ENCODE peak calls at places on chromosome 9, in six cellular contexts. One of them, this sample, is unnamed.

GRCh38 chr9:130089141-130089540 is 35.4 kb downstream of the GPR107 start:
- DNase-seq in MCF 10A: no peak
- DNase-seq in H9: no peak
- DNase-seq in PC-3: no peak
- DNase-seq in neural progenitor cell: no peak
- DNase-seq in CD8-positive, alpha-beta T cell: no peak
- DNase-seq in this sample: no peak

GRCh38 chr9:32304495-32304894 is 79.9 kb upstream of the ACO1 start:
- DNase-seq in MCF 10A: no peak
- DNase-seq in H9: no peak
- DNase-seq in PC-3: no peak
- DNase-seq in neural progenitor cell: no peak
- DNase-seq in CD8-positive, alpha-beta T cell: no peak
- DNase-seq in this sample: no peak

GRCh38 chr9:115121140-115121710 is 3.3 kb upstream of the TNC start:
- DNase-seq in MCF 10A: no peak
- DNase-seq in H9: no peak
- DNase-seq in PC-3: peak; percentile 85
- DNase-seq in neural progenitor cell: no peak
- DNase-seq in CD8-positive, alpha-beta T cell: no peak
- DNase-seq in this sample: no peak

GRCh38 chr9:122277285-122277897 is 12.7 kb downstream of the MRRF start:
- DNase-seq in MCF 10A: no peak
- DNase-seq in H9: no peak
- DNase-seq in PC-3: no peak
- DNase-seq in neural progenitor cell: no peak
- DNase-seq in CD8-positive, alpha-beta T cell: no peak
- DNase-seq in this sample: no peak

GRCh38 chr9:8071445-8071798 is 271.8 kb upstream of the DMAC1 start:
- DNase-seq in MCF 10A: no peak
- DNase-seq in H9: no peak
- DNase-seq in PC-3: no peak
- DNase-seq in neural progenitor cell: no peak
- DNase-seq in CD8-positive, alpha-beta T cell: no peak
- DNase-seq in this sample: no peak

GRCh38 chr9:119453980-119454379 is 84.7 kb upstream of the BRINP1 start:
- DNase-seq in MCF 10A: peak; percentile 78
- DNase-seq in H9: no peak
- DNase-seq in PC-3: no peak
- DNase-seq in neural progenitor cell: no peak
- DNase-seq in CD8-positive, alpha-beta T cell: no peak
- DNase-seq in this sample: no peak

GRCh38 chr9:83234541-83234940 is 171.6 kb upstream of the RASEF start:
- DNase-seq in MCF 10A: peak; percentile 23
- DNase-seq in H9: no peak
- DNase-seq in PC-3: no peak
- DNase-seq in neural progenitor cell: no peak
- DNase-seq in CD8-positive, alpha-beta T cell: no peak
- DNase-seq in this sample: no peak

GRCh38 chr9:79254900-79255651 is 316.7 kb upstream of the TLE4 start:
- DNase-seq in MCF 10A: peak; percentile 33
- DNase-seq in H9: peak; percentile 44
- DNase-seq in PC-3: peak; percentile 29
- DNase-seq in neural progenitor cell: peak; percentile 61
- DNase-seq in CD8-positive, alpha-beta T cell: no peak
- DNase-seq in this sample: no peak

GRCh38 chr9:63816742-63817621 is 1468.0 kb downstream of the FOXD4L5 start:
- DNase-seq in MCF 10A: peak; percentile 85
- DNase-seq in H9: peak; percentile 99
- DNase-seq in PC-3: peak; percentile 72
- DNase-seq in neural progenitor cell: peak; percentile 95
- DNase-seq in CD8-positive, alpha-beta T cell: peak; percentile 76
- DNase-seq in this sample: peak; percentile 63

GRCh38 chr9:81687521-81688261 is 1.7 kb downstream of the TLE1 start:
- DNase-seq in MCF 10A: peak; percentile 44
- DNase-seq in H9: peak; percentile 82
- DNase-seq in PC-3: peak; percentile 23
- DNase-seq in neural progenitor cell: peak; percentile 74
- DNase-seq in CD8-positive, alpha-beta T cell: no peak
- DNase-seq in this sample: peak; percentile 48

GRCh38 chr9:18442629-18443491 is 31.1 kb upstream of the ADAMTSL1 start:
- DNase-seq in MCF 10A: peak; percentile 80
- DNase-seq in H9: peak; percentile 85
- DNase-seq in PC-3: peak; percentile 71
- DNase-seq in neural progenitor cell: peak; percentile 81
- DNase-seq in CD8-positive, alpha-beta T cell: peak; percentile 14
- DNase-seq in this sample: peak; percentile 70

GRCh38 chr9:128232811-128233428 is 29.7 kb downstream of the DNM1 start:
- DNase-seq in MCF 10A: no peak
- DNase-seq in H9: no peak
- DNase-seq in PC-3: no peak
- DNase-seq in neural progenitor cell: no peak
- DNase-seq in CD8-positive, alpha-beta T cell: no peak
- DNase-seq in this sample: no peak

GRCh38 chr9:6567140-6567591 is 78.4 kb downstream of the GLDC start:
- DNase-seq in MCF 10A: peak; percentile 87
- DNase-seq in H9: no peak
- DNase-seq in PC-3: peak; percentile 87
- DNase-seq in neural progenitor cell: no peak
- DNase-seq in CD8-positive, alpha-beta T cell: no peak
- DNase-seq in this sample: no peak

GRCh38 chr9:81759680-81760215 is 70.4 kb upstream of the TLE1 start:
- DNase-seq in MCF 10A: peak; percentile 62
- DNase-seq in H9: no peak
- DNase-seq in PC-3: peak; percentile 88
- DNase-seq in neural progenitor cell: no peak
- DNase-seq in CD8-positive, alpha-beta T cell: no peak
- DNase-seq in this sample: no peak

GRCh38 chr9:79353856-79354520 is 217.8 kb upstream of the TLE4 start:
- DNase-seq in MCF 10A: peak; percentile 12
- DNase-seq in H9: no peak
- DNase-seq in PC-3: peak; percentile 53
- DNase-seq in neural progenitor cell: no peak
- DNase-seq in CD8-positive, alpha-beta T cell: no peak
- DNase-seq in this sample: no peak

GRCh38 chr9:86648828-86649170 is 294.6 kb upstream of the TUT7 start:
- DNase-seq in MCF 10A: no peak
- DNase-seq in H9: no peak
- DNase-seq in PC-3: no peak
- DNase-seq in neural progenitor cell: no peak
- DNase-seq in CD8-positive, alpha-beta T cell: no peak
- DNase-seq in this sample: no peak

GRCh38 chr9:129267141-129267540 is 89.1 kb upstream of the IER5L start:
- DNase-seq in MCF 10A: no peak
- DNase-seq in H9: no peak
- DNase-seq in PC-3: no peak
- DNase-seq in neural progenitor cell: no peak
- DNase-seq in CD8-positive, alpha-beta T cell: no peak
- DNase-seq in this sample: no peak

GRCh38 chr9:81656004-81656403 is 33.3 kb downstream of the TLE1 start:
- DNase-seq in MCF 10A: peak; percentile 18
- DNase-seq in H9: no peak
- DNase-seq in PC-3: no peak
- DNase-seq in neural progenitor cell: no peak
- DNase-seq in CD8-positive, alpha-beta T cell: no peak
- DNase-seq in this sample: no peak

DNA sequence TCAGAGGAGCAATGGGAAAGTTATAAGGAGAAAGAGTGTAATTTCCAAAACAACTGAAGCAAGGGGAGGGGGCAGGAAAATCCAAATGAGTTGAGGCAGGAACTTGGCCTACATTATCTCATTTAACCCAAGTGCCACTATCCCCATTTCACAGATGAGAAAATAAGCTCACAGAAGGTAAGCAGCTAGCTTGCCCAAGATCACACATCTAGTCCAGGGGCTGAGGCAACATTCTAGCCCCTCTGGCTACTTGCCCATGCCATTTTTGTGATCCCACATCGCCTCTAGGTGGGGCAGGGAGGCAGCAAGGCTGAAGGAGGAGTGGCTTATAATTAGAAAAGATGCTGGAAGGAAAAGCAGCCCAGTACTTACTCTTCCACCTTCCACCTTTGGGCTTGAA is 2.6 kb upstream of the PSIP1 start:
- DNase-seq in MCF 10A: peak; percentile 60
- DNase-seq in H9: peak; percentile 80
- DNase-seq in PC-3: peak; percentile 50
- DNase-seq in neural progenitor cell: peak; percentile 66
- DNase-seq in CD8-positive, alpha-beta T cell: no peak
- DNase-seq in this sample: no peak
- TF ChIP-seq CTCF in MCF 10A: no peak
- TF ChIP-seq CTCF in H9: peak; percentile 68
- TF ChIP-seq CTCF in PC-3: peak; percentile 48
- TF ChIP-seq CTCF in neural progenitor cell: peak; percentile 53
- TF ChIP-seq CTCF in CD8-positive, alpha-beta T cell: no peak
- TF ChIP-seq CTCF in this sample: no peak

GRCh38 chr9:136393531-136393930 is 6.4 kb downstream of the SNAPC4 start:
- DNase-seq in MCF 10A: no peak
- DNase-seq in H9: no peak
- DNase-seq in PC-3: no peak
- DNase-seq in neural progenitor cell: no peak
- DNase-seq in CD8-positive, alpha-beta T cell: no peak
- DNase-seq in this sample: no peak
- TF ChIP-seq CTCF in MCF 10A: no peak
- TF ChIP-seq CTCF in H9: no peak
- TF ChIP-seq CTCF in PC-3: no peak
- TF ChIP-seq CTCF in neural progenitor cell: no peak
- TF ChIP-seq CTCF in CD8-positive, alpha-beta T cell: no peak
- TF ChIP-seq CTCF in this sample: no peak

GRCh38 chr9:124870723-124871122 is 8.8 kb downstream of the ARPC5L start:
- DNase-seq in MCF 10A: no peak
- DNase-seq in H9: no peak
- DNase-seq in PC-3: no peak
- DNase-seq in neural progenitor cell: no peak
- DNase-seq in CD8-positive, alpha-beta T cell: no peak
- DNase-seq in this sample: no peak

GRCh38 chr9:124869466-124869985 is 7.6 kb downstream of the ARPC5L start:
- DNase-seq in MCF 10A: peak; percentile 33
- DNase-seq in H9: no peak
- DNase-seq in PC-3: peak; percentile 17
- DNase-seq in neural progenitor cell: peak; percentile 40
- DNase-seq in CD8-positive, alpha-beta T cell: peak; percentile 45
- DNase-seq in this sample: no peak

GRCh38 chr9:124869986-124870560 is 8.1 kb downstream of the ARPC5L start:
- DNase-seq in MCF 10A: peak; percentile 53
- DNase-seq in H9: no peak
- DNase-seq in PC-3: peak; percentile 32
- DNase-seq in neural progenitor cell: no peak
- DNase-seq in CD8-positive, alpha-beta T cell: peak; percentile 79
- DNase-seq in this sample: no peak

GRCh38 chr9:124871156-124871561 is 9.2 kb downstream of the ARPC5L start:
- DNase-seq in MCF 10A: no peak
- DNase-seq in H9: no peak
- DNase-seq in PC-3: no peak
- DNase-seq in neural progenitor cell: no peak
- DNase-seq in CD8-positive, alpha-beta T cell: no peak
- DNase-seq in this sample: no peak

DNA sequence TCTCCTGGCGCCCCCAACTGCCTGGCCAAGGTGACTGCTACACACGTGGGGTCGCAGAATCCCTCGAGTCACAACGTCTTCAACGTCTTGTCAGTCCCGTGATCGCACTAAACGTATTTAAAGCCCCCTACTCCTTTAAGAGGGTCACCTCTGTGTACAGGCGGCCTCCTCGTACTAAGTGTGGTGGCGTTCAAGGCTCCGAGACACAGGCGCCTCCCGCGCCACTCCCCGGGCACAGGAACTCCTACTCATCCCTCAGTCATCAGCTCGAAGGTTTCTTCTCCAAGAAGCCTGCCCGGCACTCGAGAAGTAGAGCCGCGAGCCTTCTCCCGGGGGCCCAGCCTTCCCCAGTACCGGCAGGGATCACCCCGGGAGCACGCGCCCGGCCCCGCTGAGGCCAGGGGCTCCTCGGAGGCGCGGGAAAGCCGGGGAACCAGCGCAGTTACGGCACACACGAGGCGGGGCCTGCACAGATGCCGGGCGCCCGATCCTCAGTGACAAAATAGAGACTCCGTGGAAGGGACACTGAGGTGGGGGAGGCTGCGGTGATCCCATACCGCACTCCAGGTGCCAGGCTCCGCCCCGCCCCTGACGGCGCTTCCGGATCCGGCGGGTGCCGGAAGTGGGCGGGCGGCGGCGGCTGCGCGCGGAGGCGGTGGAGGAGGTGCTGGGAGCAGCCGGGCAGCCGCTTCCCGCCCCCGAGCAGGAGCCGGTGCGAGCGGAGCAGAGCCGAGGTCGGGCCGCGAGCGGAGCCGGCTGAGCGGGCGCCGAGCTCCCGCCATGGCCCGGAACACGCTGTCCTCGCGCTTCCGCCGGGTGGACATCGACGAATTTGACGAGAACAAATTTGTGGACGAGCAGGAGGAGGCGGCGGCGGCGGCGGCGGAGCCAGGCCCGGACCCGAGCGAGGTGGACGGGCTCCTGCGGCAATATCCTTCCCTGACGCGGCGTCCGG is 6.9 kb downstream of the ARPC5L start:
- DNase-seq in MCF 10A: peak; percentile 86
- DNase-seq in H9: peak; percentile 84
- DNase-seq in PC-3: peak; percentile 85
- DNase-seq in neural progenitor cell: peak; percentile 92
- DNase-seq in CD8-positive, alpha-beta T cell: peak; percentile 88
- DNase-seq in this sample: peak; percentile 73
- TF ChIP-seq CTCF in MCF 10A: no peak
- TF ChIP-seq CTCF in H9: peak; percentile 36
- TF ChIP-seq CTCF in PC-3: peak; percentile 2
- TF ChIP-seq CTCF in neural progenitor cell: peak; percentile 42
- TF ChIP-seq CTCF in CD8-positive, alpha-beta T cell: no peak
- TF ChIP-seq CTCF in this sample: no peak

GRCh38 chr9:77588319-77588937 is 59.7 kb downstream of the GNA14 start:
- DNase-seq in MCF 10A: peak; percentile 67
- DNase-seq in H9: no peak
- DNase-seq in PC-3: peak; percentile 88
- DNase-seq in neural progenitor cell: peak; percentile 8
- DNase-seq in CD8-positive, alpha-beta T cell: no peak
- DNase-seq in this sample: no peak

GRCh38 chr9:77587036-77587435 is 61.1 kb downstream of the GNA14 start:
- DNase-seq in MCF 10A: no peak
- DNase-seq in H9: no peak
- DNase-seq in PC-3: no peak
- DNase-seq in neural progenitor cell: no peak
- DNase-seq in CD8-positive, alpha-beta T cell: no peak
- DNase-seq in this sample: no peak

GRCh38 chr9:77587851-77588250 is 60.3 kb downstream of the GNA14 start:
- DNase-seq in MCF 10A: no peak
- DNase-seq in H9: no peak
- DNase-seq in PC-3: no peak
- DNase-seq in neural progenitor cell: no peak
- DNase-seq in CD8-positive, alpha-beta T cell: no peak
- DNase-seq in this sample: no peak

GRCh38 chr9:77585335-77585786 is 62.8 kb downstream of the GNA14 start:
- DNase-seq in MCF 10A: no peak
- DNase-seq in H9: peak; percentile 50
- DNase-seq in PC-3: no peak
- DNase-seq in neural progenitor cell: no peak
- DNase-seq in CD8-positive, alpha-beta T cell: no peak
- DNase-seq in this sample: no peak

DNA sequence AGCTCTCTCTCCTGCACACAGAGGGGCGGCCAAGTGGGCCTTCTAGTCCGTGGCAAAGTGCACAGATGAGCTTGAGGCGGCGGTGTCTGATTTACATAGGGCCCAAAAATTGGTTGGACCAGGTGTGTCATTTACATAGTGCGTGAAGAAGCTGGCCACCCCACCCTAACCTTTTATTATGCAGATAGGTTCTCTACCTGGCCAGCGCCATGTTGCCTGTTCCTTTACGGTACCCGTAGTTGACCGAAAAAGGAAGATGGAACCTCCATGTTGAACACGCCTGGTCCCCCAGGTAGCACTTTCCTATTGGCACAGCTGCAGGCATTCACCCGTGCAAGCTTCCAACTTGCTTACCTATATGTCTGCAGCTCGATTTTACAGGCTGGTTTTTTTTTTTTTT is 61.5 kb downstream of the GNA14 start:
- DNase-seq in MCF 10A: no peak
- DNase-seq in H9: no peak
- DNase-seq in PC-3: no peak
- DNase-seq in neural progenitor cell: no peak
- DNase-seq in CD8-positive, alpha-beta T cell: no peak
- DNase-seq in this sample: no peak
- TF ChIP-seq CTCF in MCF 10A: no peak
- TF ChIP-seq CTCF in H9: no peak
- TF ChIP-seq CTCF in PC-3: no peak
- TF ChIP-seq CTCF in neural progenitor cell: no peak
- TF ChIP-seq CTCF in CD8-positive, alpha-beta T cell: no peak
- TF ChIP-seq CTCF in this sample: no peak